ENCODE peak calls at places on chromosomes 2 and 18, in six cellular contexts. M, J, O, K, H and B are unnamed samples. For H3K4me1, the result is how much of the 10 kb centered on the place peaks cover.

GRCh38 chr2:214378455-214379103 is 32.3 kb upstream of the VWC2L start:
- DNase-seq in M (peak), J (no peak), O (peak), K (no peak), H (no peak), B (peak)

GRCh38 chr2:98013407-98014042 is 17.8 kb upstream of the TMEM131 start:
- DNase-seq in M (no peak), J (peak), O (no peak), K (no peak), H (no peak), B (no peak)

GRCh38 chr2:202307690-202308089 is 42.1 kb downstream of the NOP58 start:
- DNase-seq in M (no peak), J (no peak), O (no peak), K (no peak), H (no peak), B (no peak)

GRCh38 chr2:30732876-30733275 is 74.4 kb downstream of the CAPN13 start:
- DNase-seq in M (no peak), J (no peak), O (no peak), K (no peak), H (no peak), B (no peak)

GRCh38 chr18:26549486-26550435 is 1.4 kb upstream of the KCTD1 start:
- DNase-seq in M (peak), J (peak), O (peak), K (peak), H (peak), B (peak)

GRCh38 chr18:45590060-45590537 is 25.2 kb upstream of the SLC14A2 start:
- DNase-seq in M (no peak), J (peak), O (no peak), K (no peak), H (no peak), B (no peak)

GRCh38 chr2:101546376-101547058 is 71.6 kb upstream of the RFX8 start:
- DNase-seq in M (no peak), J (peak), O (no peak), K (no peak), H (no peak), B (no peak)

GRCh38 chr2:154507186-154507585 is 191.3 kb upstream of the KCNJ3 start:
- DNase-seq in M (no peak), J (no peak), O (no peak), K (no peak), H (no peak), B (no peak)

GRCh38 chr2:222025891-222026271 is 272.9 kb downstream of the PAX3 start:
- DNase-seq in M (no peak), J (no peak), O (no peak), K (no peak), H (no peak), B (no peak)

GRCh38 chr2:172847188-172847587 is 111.5 kb downstream of the RAPGEF4 start:
- DNase-seq in M (no peak), J (no peak), O (no peak), K (no peak), H (no peak), B (no peak)

GRCh38 chr2:173214213-173214612 is 138.6 kb downstream of the MAP3K20 start:
- DNase-seq in M (no peak), J (no peak), O (no peak), K (no peak), H (no peak), B (no peak)

GRCh38 chr2:9234680-9235387 is 28.2 kb downstream of the ASAP2 start:
- DNase-seq in M (no peak), J (peak), O (no peak), K (peak), H (no peak), B (peak)

GRCh38 chr2:233418761-233419625 is 64.7 kb downstream of the DGKD start:
- DNase-seq in M (no peak), J (peak), O (no peak), K (peak), H (peak), B (peak)
- TF ChIP-seq POLR2A in M (no peak), J (no peak), O (no peak), K (peak), H (peak), B (no peak)

GRCh38 chr18:8562914-8563313 is 46.3 kb upstream of the RAB12 start:
- DNase-seq in M (no peak), J (no peak), O (no peak), K (no peak), H (peak), B (no peak)
- H3K4me1 ChIP-seq in M (under half), J (under half), O (under half), K (under half), H (under half), B (under half)

GRCh38 chr2:160269803-160270570 is 69.9 kb upstream of the ITGB6 start:
- DNase-seq in M (peak), J (peak), O (peak), K (peak), H (peak), B (peak)
- TF ChIP-seq POLR2A in M (peak), J (no peak), O (no peak), K (no peak), H (peak), B (peak)

GRCh38 chr2:1739322-1739957 is 4.9 kb downstream of the PXDN start:
- DNase-seq in M (no peak), J (no peak), O (no peak), K (no peak), H (no peak), B (no peak)
- H3K4me1 ChIP-seq in M (under half), J (under half), O (under half), K (under half), H (half or more), B (under half)

GRCh38 chr18:11950824-11951223 is 30.5 kb upstream of the IMPA2 start:
- DNase-seq in M (peak), J (no peak), O (no peak), K (no peak), H (no peak), B (no peak)

GRCh38 chr18:11944786-11945185 is 36.5 kb upstream of the IMPA2 start:
- DNase-seq in M (no peak), J (no peak), O (no peak), K (no peak), H (no peak), B (no peak)

GRCh38 chr18:11946756-11947155 is 34.6 kb upstream of the IMPA2 start:
- DNase-seq in M (peak), J (peak), O (no peak), K (no peak), H (no peak), B (peak)

GRCh38 chr18:11948852-11949523 is 32.3 kb upstream of the IMPA2 start:
- DNase-seq in M (no peak), J (peak), O (no peak), K (no peak), H (no peak), B (no peak)

GRCh38 chr18:11947214-11948119 is 33.8 kb upstream of the IMPA2 start:
- DNase-seq in M (peak), J (peak), O (peak), K (no peak), H (peak), B (peak)
- TF ChIP-seq POLR2A in M (peak), J (no peak), O (no peak), K (no peak), H (peak), B (peak)

GRCh38 chr2:43230481-43230880 is 4.1 kb upstream of the ZFP36L2 start:
- DNase-seq in M (no peak), J (no peak), O (no peak), K (no peak), H (no peak), B (no peak)
- H3K4me1 ChIP-seq in M (under half), J (under half), O (under half), K (under half), H (under half), B (under half)

DNA sequence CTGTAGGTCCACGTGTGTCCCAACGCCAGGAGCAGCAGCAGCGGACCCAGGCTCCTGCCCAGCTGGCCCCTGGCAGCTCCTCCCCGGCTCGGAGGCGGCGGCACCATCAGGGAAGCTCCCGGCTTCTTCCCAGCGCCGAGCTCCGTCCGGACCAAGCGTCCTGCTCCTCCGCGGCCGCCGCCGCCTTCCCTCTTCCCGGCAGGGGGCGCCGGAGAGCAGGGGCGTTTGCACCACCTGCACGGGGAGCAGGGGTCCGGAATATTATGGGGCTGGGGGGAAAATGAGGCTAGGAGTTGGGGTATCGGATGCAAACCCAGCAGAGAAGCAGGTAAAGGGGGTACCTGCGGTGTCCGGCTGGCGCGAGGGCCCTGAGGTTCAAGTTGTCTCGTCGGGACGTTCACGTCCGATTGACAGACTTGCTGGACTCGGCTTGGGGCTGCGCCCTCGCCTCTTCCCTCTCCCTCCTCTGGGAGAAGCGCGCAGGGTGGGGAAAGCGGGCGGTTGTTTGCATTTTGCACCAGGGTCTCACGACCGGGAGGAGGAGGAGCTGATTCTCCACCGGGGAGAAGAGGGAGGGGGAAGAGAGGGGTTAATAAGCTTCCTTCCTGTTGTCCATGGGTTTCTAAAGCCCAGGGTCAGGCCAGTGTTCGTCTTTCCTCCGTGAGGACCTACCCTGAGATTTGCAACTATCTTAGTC is at the start of gene CCBE1:
- DNase-seq in M (peak), J (peak), O (peak), K (peak), H (peak), B (peak)
- TF ChIP-seq POLR2A in M (no peak), J (peak), O (no peak), K (no peak), H (no peak), B (no peak)

GRCh38 chr2:178072383-178073301 is at the start of gene PDE11A:
- DNase-seq in M (peak), J (peak), O (peak), K (peak), H (peak), B (peak)

GRCh38 chr2:178070824-178071223 is 1.8 kb downstream of the PDE11A start:
- DNase-seq in M (no peak), J (no peak), O (no peak), K (no peak), H (no peak), B (no peak)

GRCh38 chr2:178074123-178075005 is 1.8 kb upstream of the PDE11A start:
- DNase-seq in M (no peak), J (no peak), O (no peak), K (no peak), H (no peak), B (no peak)

GRCh38 chr2:178069551-178069950 is 3.0 kb downstream of the PDE11A start:
- DNase-seq in M (no peak), J (no peak), O (no peak), K (no peak), H (no peak), B (no peak)

GRCh38 chr2:178072000-178072382 is 586 bp downstream of the PDE11A start:
- DNase-seq in M (peak), J (no peak), O (no peak), K (no peak), H (no peak), B (peak)
- H3K4me1 ChIP-seq in M (under half), J (under half), O (under half), K (under half), H (under half), B (under half)

GRCh38 chr18:2846638-2847340 is at the start of gene EMILIN2:
- DNase-seq in M (peak), J (peak), O (no peak), K (no peak), H (peak), B (peak)
- TF ChIP-seq POLR2A in M (peak), J (no peak), O (no peak), K (no peak), H (no peak), B (no peak)